ENCODE peak calls at places on chromosomes 1 and 21, in ten cellular contexts. F is HCT116; R is AG10803; P is ovary; Y is CD8-positive, alpha-beta T cell; T is endodermal cell; L is GM23338; W is SK-N-SH; E is foreskin fibroblast; C is mucosa of descending colon. H is an unnamed sample.

GRCh38 chr1:184020855-184021254 is 16.7 kb downstream of the COLGALT2 start:
- DNase-seq in E (no peak), L (no peak), Y (no peak), P (no peak), W (no peak), R (no peak), C (no peak), T (no peak), F (no peak), H (no peak)

GRCh38 chr1:19485362-19486187 is at the start of gene CAPZB:
- DNase-seq in E (peak; percentile 97), Y (peak; percentile 97), F (peak; percentile 48), L (peak; percentile 90), C (peak; percentile 97), T (peak; percentile 96), W (peak; percentile 99), P (peak; percentile 95), R (peak; percentile 88), H (no peak)

GRCh38 chr1:233916706-233917105 is 12.2 kb downstream of the SLC35F3 start:
- DNase-seq in Y (no peak), W (no peak), T (no peak), L (no peak), P (no peak), C (no peak), R (no peak), E (no peak), F (no peak), H (no peak)

GRCh38 chr1:210747890-210748289 is 386.1 kb downstream of the KCNH1 start:
- DNase-seq in W (no peak), L (no peak), P (no peak), Y (no peak), E (no peak), R (no peak), C (no peak), F (no peak), T (no peak), H (no peak)

GRCh38 chr1:53572061-53572801 is 113.0 kb downstream of the DMRTB1 start:
- DNase-seq in P (no peak), R (peak; percentile 72), L (no peak), E (peak; percentile 89), T (peak; percentile 70), Y (peak; percentile 46), C (no peak), F (peak; percentile 15), W (peak; percentile 84), H (no peak)

GRCh38 chr21:40466893-40467483 is 380.0 kb downstream of the DSCAM start:
- DNase-seq in E (peak; percentile 1), W (peak; percentile 17), L (peak; percentile 32), P (no peak), T (no peak), C (no peak), R (peak; percentile 0), Y (no peak), F (no peak), H (no peak)

GRCh38 chr1:12121212-12122000 is 45.4 kb upstream of the TNFRSF1B start:
- DNase-seq in W (no peak), P (no peak), E (peak; percentile 75), L (no peak), F (no peak), Y (no peak), T (no peak), R (peak; percentile 97), C (peak; percentile 19), H (no peak)

GRCh38 chr1:115229016-115229415 is 109.0 kb downstream of the NGF start:
- DNase-seq in R (no peak), Y (no peak), T (no peak), L (no peak), P (no peak), E (no peak), W (no peak), C (no peak), F (no peak), H (no peak)

GRCh38 chr1:220879090-220879508 is at the start of gene HLX:
- DNase-seq in R (peak; percentile 94), F (peak; percentile 56), C (peak; percentile 90), L (peak; percentile 80), T (peak; percentile 88), P (peak; percentile 79), W (peak; percentile 97), E (peak; percentile 98), Y (no peak), H (no peak)

GRCh38 chr1:206658264-206658980 is 23.1 kb downstream of the DYRK3 start:
- DNase-seq in W (peak; percentile 70), T (peak; percentile 92), C (peak; percentile 59), E (peak; percentile 29), R (no peak), F (peak; percentile 12), P (no peak), Y (peak; percentile 52), L (peak; percentile 88), H (no peak)

GRCh38 chr1:185432943-185433342 is 115.9 kb upstream of the IVNS1ABP start:
- DNase-seq in R (no peak), P (no peak), Y (no peak), E (no peak), F (no peak), C (no peak), L (no peak), W (no peak), T (no peak), H (no peak)

GRCh38 chr21:41507521-41508414 is at the start of gene TMPRSS2:
- DNase-seq in E (no peak), R (no peak), W (no peak), T (peak; percentile 91), Y (no peak), C (peak; percentile 88), P (no peak), L (peak; percentile 80), F (no peak), H (no peak)

GRCh38 chr1:115807723-115808122 is 33.2 kb downstream of the NHLH2 start:
- DNase-seq in Y (no peak), P (no peak), W (peak; percentile 51), T (peak; percentile 85), R (peak; percentile 80), L (peak; percentile 97), C (no peak), E (peak; percentile 85), F (peak; percentile 78), H (peak; percentile 31)

GRCh38 chr1:145993618-145994390 is 2.6 kb downstream of the TXNIP start:
- DNase-seq in P (no peak), L (no peak), W (no peak), E (no peak), C (no peak), F (no peak), T (peak; percentile 18), R (no peak), Y (no peak), H (no peak)

GRCh38 chr1:212458817-212459216 is 26.1 kb downstream of the NENF start:
- DNase-seq in F (no peak), E (no peak), T (no peak), C (no peak), W (no peak), Y (no peak), R (no peak), L (no peak), P (no peak), H (no peak)

GRCh38 chr1:6724517-6725141 is 23.0 kb upstream of the DNAJC11 start:
- DNase-seq in P (peak; percentile 14), Y (no peak), L (no peak), C (no peak), E (peak; percentile 81), R (peak; percentile 91), T (no peak), F (no peak), W (no peak), H (no peak)

GRCh38 chr1:173392895-173393654 is 84.1 kb upstream of the PRDX6 start:
- DNase-seq in C (no peak), Y (no peak), P (no peak), W (no peak), T (no peak), L (no peak), R (peak; percentile 96), F (peak; percentile 28), E (peak; percentile 95), H (no peak)

GRCh38 chr1:173388352-173388751 is 88.8 kb upstream of the PRDX6 start:
- DNase-seq in W (no peak), F (no peak), Y (no peak), P (no peak), T (no peak), R (no peak), E (no peak), C (no peak), L (no peak), H (no peak)

GRCh38 chr1:173395762-173396161 is 81.4 kb upstream of the PRDX6 start:
- DNase-seq in C (no peak), T (no peak), P (no peak), E (no peak), W (no peak), Y (no peak), F (no peak), L (no peak), R (no peak), H (no peak)

GRCh38 chr1:173393655-173393993 is 83.5 kb upstream of the PRDX6 start:
- DNase-seq in L (no peak), F (no peak), W (no peak), E (peak; percentile 87), P (no peak), R (peak; percentile 94), Y (no peak), C (no peak), T (no peak), H (no peak)
- H3K4me3 ChIP-seq in L (no peak overlapping the region), F (no peak overlapping the region), W (no peak overlapping the region), E (no peak overlapping the region), P (no peak overlapping the region), R (no peak overlapping the region), Y (no peak overlapping the region), C (no peak overlapping the region), T (no peak overlapping the region), H (no peak overlapping the region)

GRCh38 chr1:239457491-239458488 is 71.4 kb downstream of the CHRM3 start:
- DNase-seq in E (no peak), T (no peak), W (no peak), R (no peak), Y (no peak), P (no peak), C (no peak), L (peak; percentile 6), F (no peak), H (no peak)
- H3K4me3 ChIP-seq in E (no peak overlapping the region), T (no peak overlapping the region), W (no peak overlapping the region), R (no peak overlapping the region), Y (no peak overlapping the region), P (no peak overlapping the region), C (no peak overlapping the region), L (no peak overlapping the region), F (no peak overlapping the region), H (no peak overlapping the region)

DNA sequence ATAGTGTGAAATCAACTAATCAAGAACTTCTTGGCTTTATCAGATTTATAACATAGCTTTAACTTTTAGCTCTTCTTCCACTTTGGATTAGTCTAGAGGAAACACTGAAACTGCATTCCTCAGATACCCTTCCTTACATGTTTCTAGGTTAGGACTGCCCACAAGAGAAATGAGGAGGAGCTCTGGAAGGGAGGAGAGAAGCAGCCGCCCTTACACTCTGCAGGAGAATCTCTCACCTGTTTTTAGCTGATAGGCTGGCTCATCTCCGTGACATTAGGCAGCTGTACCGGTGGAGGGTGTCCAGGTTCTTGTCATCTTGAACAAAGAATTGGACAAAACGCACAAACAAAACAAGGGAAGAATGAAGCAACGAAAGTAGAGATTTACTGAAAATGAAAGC is 525.0 kb upstream of the CHRM3 start:
- DNase-seq in R (no peak), C (no peak), F (no peak), T (peak; percentile 48), L (no peak), Y (no peak), P (no peak), E (no peak), W (no peak), H (no peak)
- H3K4me3 ChIP-seq in R (no peak overlapping the region), C (no peak overlapping the region), F (no peak overlapping the region), T (no peak overlapping the region), L (no peak overlapping the region), Y (no peak overlapping the region), P (no peak overlapping the region), E (no peak overlapping the region), W (no peak overlapping the region), H (no peak overlapping the region)

GRCh38 chr1:223715710-223716103 is 3.4 kb downstream of the CAPN2 start:
- DNase-seq in F (no peak), W (no peak), E (no peak), R (no peak), C (no peak), P (no peak), L (no peak), T (no peak), Y (no peak), H (no peak)
- H3K4me3 ChIP-seq in F (peak overlapping the region; percentile 81), W (peak overlapping the region; percentile 83), E (peak overlapping the region; percentile 90), R (peak overlapping the region; percentile 91), C (no peak overlapping the region), P (no peak overlapping the region), L (no peak overlapping the region), T (peak overlapping the region; percentile 58), Y (peak overlapping the region; percentile 0), H (peak overlapping the region; percentile 24)

H was measured in GM12864.